ENCODE peak calls at places on chromosomes 2 and 18, in ten cellular contexts. O, Q, A, J, M, S, F, B, V and K are unnamed samples.
A peak's percentile ranks its signal among the peaks of the same experiment; 100 is the strongest.

GRCh38 chr2:172991036-172991435 is 84.6 kb upstream of the MAP3K20 start:
- DNase-seq in F (no peak), J (no peak), O (no peak), S (no peak), V (no peak), Q (no peak), B (no peak), A (no peak), M (no peak), K (peak; percentile 31)

GRCh38 chr2:32884346-32884745 is 62.4 kb upstream of the LTBP1 start:
- DNase-seq in B (no peak), V (no peak), F (no peak), S (no peak), Q (no peak), M (no peak), O (no peak), A (no peak), J (no peak), K (no peak)

GRCh38 chr2:8380573-8380972 is 301.3 kb upstream of the ID2 start:
- DNase-seq in Q (no peak), J (no peak), B (no peak), F (no peak), S (no peak), A (no peak), M (no peak), O (no peak), V (no peak), K (no peak)

GRCh38 chr2:27264753-27265535 is 2.1 kb upstream of the SLC30A3 start:
- DNase-seq in F (peak; percentile 37), O (peak; percentile 55), M (peak; percentile 67), V (peak; percentile 53), S (peak; percentile 48), J (peak; percentile 87), B (peak; percentile 31), A (no peak), Q (no peak), K (peak; percentile 87)

GRCh38 chr2:231717281-231718180 is 9.2 kb downstream of the PTMA start:
- DNase-seq in O (peak; percentile 25), J (no peak), Q (no peak), V (peak; percentile 41), S (no peak), A (no peak), M (no peak), F (no peak), B (no peak), K (no peak)

GRCh38 chr2:179511105-179511504 is 246.5 kb upstream of the SESTD1 start:
- DNase-seq in A (no peak), Q (no peak), O (no peak), V (no peak), J (no peak), B (no peak), F (no peak), S (no peak), M (no peak), K (no peak)

GRCh38 chr2:30139131-30139870 is 7.5 kb upstream of the YPEL5 start:
- DNase-seq in S (peak; percentile 18), F (no peak), J (no peak), V (no peak), A (no peak), O (no peak), B (no peak), M (no peak), Q (no peak), K (no peak)

GRCh38 chr2:60980031-60980815 is 37.3 kb upstream of the PEX13 start:
- DNase-seq in V (no peak), M (no peak), S (no peak), J (no peak), O (no peak), Q (no peak), B (no peak), F (no peak), A (no peak), K (no peak)

GRCh38 chr18:45753251-45753650 is 29.3 kb downstream of the SLC14A1 start:
- DNase-seq in V (no peak), F (no peak), J (no peak), Q (no peak), S (no peak), O (peak; percentile 54), A (no peak), B (no peak), M (no peak), K (no peak)

GRCh38 chr2:100107911-100108647 is 34.3 kb downstream of the AFF3 start:
- DNase-seq in S (no peak), O (no peak), F (no peak), V (no peak), M (no peak), B (no peak), J (no peak), Q (no peak), A (no peak), K (no peak)

GRCh38 chr2:72037322-72037721 is 110.3 kb downstream of the CYP26B1 start:
- DNase-seq in O (no peak), Q (no peak), A (no peak), F (no peak), M (no peak), B (no peak), J (no peak), V (no peak), S (no peak), K (no peak)

GRCh38 chr2:33395660-33396249 is 80.7 kb upstream of the RASGRP3 start:
- DNase-seq in O (peak; percentile 79), Q (no peak), J (peak; percentile 30), S (peak; percentile 38), V (no peak), M (peak; percentile 28), A (no peak), B (peak; percentile 66), F (no peak), K (peak; percentile 76)

GRCh38 chr2:176101216-176101845 is 1.7 kb downstream of the HOXD12 start:
- DNase-seq in A (no peak), Q (no peak), S (no peak), O (no peak), M (no peak), B (no peak), J (no peak), F (no peak), V (no peak), K (no peak)

GRCh38 chr2:199216253-199216652 is 241.5 kb downstream of the SATB2 start:
- DNase-seq in S (no peak), O (no peak), F (no peak), V (no peak), Q (no peak), B (no peak), M (no peak), A (no peak), J (no peak), K (no peak)

GRCh38 chr2:220228310-220229006 is 601.0 kb downstream of the SLC4A3 start:
- DNase-seq in A (peak; percentile 95), M (no peak), V (no peak), B (peak; percentile 97), O (peak; percentile 95), J (peak; percentile 81), S (no peak), Q (peak; percentile 94), F (no peak), K (no peak)

GRCh38 chr18:63237911-63238710 is 81.5 kb downstream of the BCL2 start:
- DNase-seq in Q (peak; percentile 68), S (no peak), B (peak; percentile 96), F (no peak), M (peak; percentile 11), A (peak; percentile 94), V (peak; percentile 66), O (peak; percentile 95), J (peak; percentile 56), K (peak; percentile 84)

GRCh38 chr2:37676274-37676673 is 4.8 kb upstream of the CDC42EP3 start:
- DNase-seq in V (no peak), J (no peak), Q (no peak), S (no peak), F (no peak), M (no peak), O (no peak), A (peak; percentile 75), B (no peak), K (peak; percentile 84)

GRCh38 chr2:67290451-67290991 is 106.6 kb upstream of the ETAA1 start:
- DNase-seq in B (peak; percentile 86), O (peak; percentile 56), M (no peak), V (no peak), S (no peak), F (no peak), A (peak; percentile 80), J (peak; percentile 12), Q (peak; percentile 62), K (peak; percentile 64)

GRCh38 chr18:8601277-8602032 is 7.8 kb upstream of the RAB12 start:
- DNase-seq in O (peak; percentile 24), J (no peak), Q (no peak), F (no peak), M (no peak), B (no peak), V (no peak), S (no peak), A (peak; percentile 71), K (no peak)

GRCh38 chr2:98347298-98348065 is 1.2 kb downstream of the CNGA3 start:
- DNase-seq in O (no peak), F (no peak), Q (no peak), V (no peak), B (no peak), S (no peak), M (no peak), J (no peak), A (no peak), K (no peak)

GRCh38 chr2:126059379-126059778 is 596.6 kb upstream of the GYPC start:
- DNase-seq in A (no peak), J (no peak), V (no peak), S (no peak), F (no peak), M (no peak), B (no peak), Q (no peak), O (no peak), K (no peak)

GRCh38 chr2:188665196-188665595 is 309.0 kb upstream of the COL3A1 start:
- DNase-seq in Q (peak; percentile 17), O (peak; percentile 55), F (no peak), B (no peak), J (no peak), M (no peak), V (no peak), A (no peak), S (no peak), K (peak; percentile 55)

GRCh38 chr2:225488743-225489142 is 89.2 kb downstream of the NYAP2 start:
- DNase-seq in F (no peak), B (no peak), S (no peak), M (no peak), J (no peak), Q (no peak), V (no peak), O (no peak), A (no peak), K (no peak)

GRCh38 chr2:239790721-239791120 is 234.4 kb downstream of the NDUFA10 start:
- DNase-seq in S (no peak), A (no peak), O (no peak), Q (no peak), F (no peak), J (no peak), V (no peak), B (no peak), M (no peak), K (no peak)